ENCODE peak calls at places on chromosomes 1 and 21, in five cellular contexts. L is EL; X is occipital lobe; I is activated CD4-positive, alpha-beta T cell treated with anti-CD3 and anti-CD28 coated beads, Interleukin-2, amount 10 ng/mL, durations not matched to agents 7 days and 5 days; T is T-helper 1 cell. P is an unnamed sample.
A peak's percentile ranks its signal among the peaks of the same experiment; 100 is the strongest.

GRCh38 chr1:149848340-149848771 is 51.0 kb upstream of the BOLA1 start:
- DNase-seq in L (no peak), X (no peak), I (peak; percentile 5), T (no peak), P (no peak)

GRCh38 chr1:16248007-16248436 is 11.0 kb upstream of the CPLANE2 start:
- DNase-seq in L (no peak), X (no peak), I (no peak), T (no peak), P (no peak)

GRCh38 chr1:8702121-8702520 is 115.3 kb downstream of the RERE start:
- DNase-seq in L (peak; percentile 35), X (no peak), I (no peak), T (no peak), P (peak; percentile 46)

GRCh38 chr1:8020032-8020431 is 6.1 kb downstream of the ERRFI1 start:
- DNase-seq in L (peak; percentile 77), X (no peak), I (no peak), T (no peak), P (no peak)

GRCh38 chr1:1349256-1350012 is at the start of gene DVL1:
- DNase-seq in L (peak; percentile 79), X (peak; percentile 63), I (peak; percentile 72), T (peak; percentile 77), P (peak; percentile 91)

GRCh38 chr1:206098242-206098919 is 18.8 kb downstream of the AVPR1B start:
- DNase-seq in L (no peak), X (no peak), I (no peak), T (no peak), P (no peak)

GRCh38 chr1:6962390-6962955 is 177.2 kb downstream of the CAMTA1 start:
- DNase-seq in L (no peak), X (no peak), I (peak; percentile 48), T (peak; percentile 6), P (peak; percentile 85)

GRCh38 chr21:35643176-35643575 is 417.1 kb downstream of the SETD4 start:
- DNase-seq in L (peak; percentile 74), X (no peak), I (no peak), T (no peak), P (no peak)

GRCh38 chr1:64875101-64875500 is 91.2 kb downstream of the JAK1 start:
- DNase-seq in L (no peak), X (no peak), I (no peak), T (no peak), P (no peak)

GRCh38 chr1:57468661-57469523 is 45.0 kb upstream of the DAB1 start:
- DNase-seq in L (peak; percentile 13), X (no peak), I (no peak), T (no peak), P (no peak)

GRCh38 chr1:178005450-178005849 is 35.6 kb upstream of the SEC16B start:
- DNase-seq in L (no peak), X (no peak), I (no peak), T (no peak), P (no peak)

GRCh38 chr21:32131960-32132359 is 146.9 kb downstream of the MIS18A start:
- DNase-seq in L (peak; percentile 4), X (no peak), I (no peak), T (no peak), P (no peak)

GRCh38 chr1:96492236-96492635 is 229.3 kb upstream of the PTBP2 start:
- DNase-seq in L (no peak), X (no peak), I (no peak), T (no peak), P (peak; percentile 31)

GRCh38 chr1:205306929-205307566 is 14.5 kb downstream of the NUAK2 start:
- DNase-seq in L (no peak), X (no peak), I (no peak), T (no peak), P (no peak)

GRCh38 chr1:108149796-108150467 is 50.2 kb downstream of the SLC25A24 start:
- DNase-seq in L (peak; percentile 54), X (no peak), I (no peak), T (no peak), P (no peak)

GRCh38 chr1:17156108-17156507 is 36.9 kb upstream of the PADI2 start:
- DNase-seq in L (no peak), X (no peak), I (no peak), T (no peak), P (no peak)

GRCh38 chr1:1200876-1201810 is 5.2 kb downstream of the TNFRSF18 start:
- DNase-seq in L (peak; percentile 43), X (no peak), I (peak; percentile 70), T (peak; percentile 90), P (peak; percentile 90)

GRCh38 chr1:234272656-234273312 is 100.5 kb upstream of the COA6 start:
- DNase-seq in L (no peak), X (peak; percentile 22), I (no peak), T (no peak), P (no peak)

P was measured in iPS-NIHi11.